ENCODE peak calls at places on chromosome 12, in six cellular contexts. F is tibial artery, K is foreskin fibroblast, H is gastrocnemius medialis, D is thoracic aorta, M is transverse colon. W is an unnamed sample.

GRCh38 chr12:132428872-132429121 is 61.2 kb upstream of the FBRSL1 start:
- DNase-seq in F (no peak), K (no peak), H (no peak), D (no peak), M (no peak), W (no peak)

GRCh38 chr12:26855337-26856089 is 22.5 kb upstream of the ITPR2 start:
- DNase-seq in F (no peak), K (no peak), H (no peak), D (no peak), M (no peak), W (no peak)

GRCh38 chr12:111757361-111758119 is 9.2 kb upstream of the ALDH2 start:
- DNase-seq in F (peak), K (peak), H (no peak), D (no peak), M (peak), W (no peak)

GRCh38 chr12:91017511-91018263 is 12.9 kb upstream of the EPYC start:
- DNase-seq in F (no peak), K (no peak), H (no peak), D (no peak), M (no peak), W (no peak)

GRCh38 chr12:24625103-24625502 is 323.8 kb downstream of the BCAT1 start:
- DNase-seq in F (no peak), K (no peak), H (no peak), D (no peak), M (no peak), W (no peak)

GRCh38 chr12:105721051-105721825 is 390.7 kb downstream of the C12orf75 start:
- DNase-seq in F (no peak), K (no peak), H (no peak), D (no peak), M (no peak), W (no peak)

GRCh38 chr12:24838531-24838950 is 110.4 kb downstream of the BCAT1 start:
- DNase-seq in F (peak), K (peak), H (peak), D (no peak), M (peak), W (no peak)

GRCh38 chr12:29782285-29782820 is 1.4 kb downstream of the TMTC1 start:
- DNase-seq in F (no peak), K (peak), H (peak), D (no peak), M (no peak), W (no peak)

GRCh38 chr12:5078423-5078822 is 34.7 kb downstream of the KCNA5 start:
- DNase-seq in F (peak), K (no peak), H (no peak), D (peak), M (no peak), W (no peak)

GRCh38 chr12:49233842-49234526 is 30.9 kb upstream of the TUBA1C start:
- DNase-seq in F (peak), K (no peak), H (no peak), D (peak), M (peak), W (no peak)

GRCh38 chr12:105476616-105477015 is 146.1 kb downstream of the C12orf75 start:
- DNase-seq in F (no peak), K (no peak), H (no peak), D (no peak), M (no peak), W (no peak)

GRCh38 chr12:123242083-123242904 is 9.1 kb downstream of the MTRFR start:
- DNase-seq in F (no peak), K (no peak), H (no peak), D (no peak), M (no peak), W (no peak)

GRCh38 chr12:6684609-6685008 is 4.6 kb downstream of the ZNF384 start:
- DNase-seq in F (no peak), K (peak), H (no peak), D (no peak), M (no peak), W (no peak)

GRCh38 chr12:23504641-23505399 is 444.6 kb downstream of the SOX5 start:
- DNase-seq in F (no peak), K (no peak), H (no peak), D (no peak), M (no peak), W (no peak)

GRCh38 chr12:2640709-2641108 is 154.1 kb upstream of the FKBP4 start:
- DNase-seq in F (peak), K (peak), H (no peak), D (peak), M (peak), W (no peak)

GRCh38 chr12:52865090-52865944 is 16.5 kb upstream of the KRT78 start:
- DNase-seq in F (no peak), K (peak), H (no peak), D (no peak), M (peak), W (no peak)

GRCh38 chr12:57517187-57517586 is 3.1 kb downstream of the DDIT3 start:
- DNase-seq in F (no peak), K (peak), H (peak), D (no peak), M (no peak), W (no peak)

GRCh38 chr12:112807452-112807851 is 15.9 kb downstream of the RPH3A start:
- DNase-seq in F (no peak), K (no peak), H (no peak), D (no peak), M (no peak), W (no peak)

GRCh38 chr12:120998435-120998834 is 17.9 kb downstream of the C12orf43 start:
- DNase-seq in F (no peak), K (no peak), H (no peak), D (no peak), M (no peak), W (no peak)

GRCh38 chr12:104312654-104313053 is 9.1 kb downstream of the EID3 start:
- DNase-seq in F (no peak), K (no peak), H (no peak), D (no peak), M (no peak), W (no peak)

GRCh38 chr12:106953352-106954260 is 2.1 kb upstream of the TMEM263 start:
- DNase-seq in F (no peak), K (peak), H (no peak), D (no peak), M (no peak), W (no peak)

GRCh38 chr12:78951746-78952532 is 87.4 kb downstream of the SYT1 start:
- DNase-seq in F (no peak), K (no peak), H (no peak), D (no peak), M (no peak), W (no peak)

GRCh38 chr12:1925125-1925963 is 6.9 kb upstream of the CACNA2D4 start:
- DNase-seq in F (peak), K (no peak), H (no peak), D (no peak), M (no peak), W (no peak)

GRCh38 chr12:28998662-28999120 is 150.4 kb upstream of the FAR2 start:
- DNase-seq in F (no peak), K (peak), H (no peak), D (no peak), M (no peak), W (no peak)

GRCh38 chr12:43406797-43407196 is 145.2 kb downstream of the ADAMTS20 start:
- DNase-seq in F (no peak), K (no peak), H (no peak), D (no peak), M (no peak), W (no peak)

GRCh38 chr12:89073027-89073398 is 279.3 kb downstream of the DUSP6 start:
- DNase-seq in F (no peak), K (peak), H (no peak), D (no peak), M (no peak), W (no peak)

GRCh38 chr12:104930388-104931326 is 27.4 kb downstream of the SLC41A2 start:
- DNase-seq in F (no peak), K (peak), H (no peak), D (no peak), M (no peak), W (no peak)

GRCh38 chr12:14774074-14774943 is 29.0 kb downstream of the WBP11 start:
- DNase-seq in F (peak), K (peak), H (peak), D (peak), M (peak), W (peak)

GRCh38 chr12:92272301-92272964 is 126.8 kb upstream of the BTG1 start:
- DNase-seq in F (no peak), K (no peak), H (no peak), D (no peak), M (no peak), W (no peak)

GRCh38 chr12:6314776-6315175 is 4.3 kb downstream of the PLEKHG6 start:
- DNase-seq in F (no peak), K (no peak), H (no peak), D (no peak), M (no peak), W (no peak)

GRCh38 chr12:8852119-8852518 is 29.7 kb downstream of the A2ML1 start:
- DNase-seq in F (no peak), K (no peak), H (no peak), D (no peak), M (no peak), W (no peak)

GRCh38 chr12:52395761-52396434 is 10.2 kb downstream of the KRT82 start:
- DNase-seq in F (no peak), K (peak), H (peak), D (no peak), M (peak), W (no peak)

GRCh38 chr12:77102123-77102522 is 36.8 kb upstream of the E2F7 start:
- DNase-seq in F (no peak), K (peak), H (no peak), D (no peak), M (no peak), W (no peak)

GRCh38 chr12:94725375-94726168 is 75.2 kb upstream of the TMCC3 start:
- DNase-seq in F (no peak), K (peak), H (no peak), D (no peak), M (peak), W (no peak)
- TF ChIP-seq CTCF in F (peak), K (peak), H (no peak), D (peak), M (peak), W (peak)

GRCh38 chr12:103105971-103106597 is 148.6 kb downstream of the ASCL1 start:
- DNase-seq in F (no peak), K (no peak), H (no peak), D (no peak), M (no peak), W (no peak)

GRCh38 chr12:103114296-103115055 is 157.0 kb downstream of the ASCL1 start:
- DNase-seq in F (no peak), K (no peak), H (no peak), D (no peak), M (no peak), W (no peak)

DNA sequence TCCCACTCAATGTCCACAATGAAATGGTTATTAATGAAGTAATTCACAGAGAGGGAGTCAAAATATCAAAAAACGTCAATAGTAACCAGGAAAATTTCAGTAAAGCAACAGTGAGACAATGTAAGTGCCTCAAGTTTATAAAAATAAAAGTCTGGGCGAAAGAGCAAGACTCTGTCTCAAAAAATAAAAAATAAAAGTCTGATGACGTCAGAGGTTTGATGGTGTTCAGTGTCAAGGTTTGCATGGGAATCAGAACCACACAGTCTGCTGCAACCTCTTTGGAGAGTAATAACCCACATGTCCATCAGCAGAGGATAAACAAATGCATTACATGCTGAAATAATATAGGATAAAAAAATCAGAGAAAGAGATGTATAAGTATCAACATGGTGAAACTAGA is 152.4 kb downstream of the ASCL1 start:
- DNase-seq in F (no peak), K (no peak), H (no peak), D (no peak), M (no peak), W (no peak)
- TF ChIP-seq CTCF in F (no peak), K (no peak), H (no peak), D (no peak), M (no peak), W (no peak)

GRCh38 chr12:101713930-101714329 is 16.5 kb downstream of the CHPT1 start:
- DNase-seq in F (no peak), K (no peak), H (no peak), D (no peak), M (no peak), W (no peak)

GRCh38 chr12:101707131-101707782 is 9.8 kb downstream of the CHPT1 start:
- DNase-seq in F (no peak), K (no peak), H (no peak), D (no peak), M (no peak), W (no peak)

GRCh38 chr12:101710289-101710688 is 12.8 kb downstream of the CHPT1 start:
- DNase-seq in F (no peak), K (no peak), H (no peak), D (no peak), M (no peak), W (no peak)

GRCh38 chr12:101715045-101715444 is 17.6 kb downstream of the CHPT1 start:
- DNase-seq in F (no peak), K (no peak), H (no peak), D (no peak), M (no peak), W (no peak)

DNA sequence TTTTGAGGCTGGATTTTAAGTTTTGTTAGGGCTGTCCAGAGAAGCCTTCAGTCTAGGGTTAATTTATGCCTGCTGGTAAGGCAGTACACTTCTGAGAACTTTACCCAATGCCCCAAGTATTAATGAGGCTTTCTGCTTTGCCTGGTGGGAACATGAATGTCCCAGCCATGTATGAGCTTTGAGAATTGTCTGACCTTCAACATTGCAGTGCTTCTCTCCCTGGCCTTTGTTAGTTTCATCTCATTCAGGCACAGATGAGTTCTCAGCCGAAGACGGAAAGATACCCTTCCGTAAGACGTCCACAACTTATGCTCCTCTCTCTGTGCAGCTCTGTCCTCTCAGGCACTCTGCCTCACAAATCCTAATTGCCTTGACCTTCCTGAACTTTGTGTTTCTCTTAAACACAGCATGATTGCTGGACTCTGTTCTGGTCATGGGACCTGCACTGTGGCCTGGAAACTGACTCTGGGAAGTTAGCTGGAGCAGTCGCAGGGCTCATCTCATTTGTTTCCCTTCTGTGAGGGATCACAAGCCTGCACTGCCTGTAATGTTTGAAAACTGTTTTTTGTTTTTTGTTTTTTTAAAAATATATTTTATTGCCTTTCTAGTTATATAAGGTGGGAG is 15.7 kb downstream of the CHPT1 start:
- DNase-seq in F (peak), K (peak), H (peak), D (no peak), M (peak), W (no peak)
- TF ChIP-seq CTCF in F (no peak), K (no peak), H (no peak), D (no peak), M (no peak), W (no peak)

GRCh38 chr12:62802981-62803380 is 132.0 kb downstream of the PPM1H start:
- DNase-seq in F (no peak), K (peak), H (no peak), D (no peak), M (no peak), W (no peak)
- TF ChIP-seq CTCF in F (no peak), K (no peak), H (no peak), D (no peak), M (no peak), W (peak)

DNA sequence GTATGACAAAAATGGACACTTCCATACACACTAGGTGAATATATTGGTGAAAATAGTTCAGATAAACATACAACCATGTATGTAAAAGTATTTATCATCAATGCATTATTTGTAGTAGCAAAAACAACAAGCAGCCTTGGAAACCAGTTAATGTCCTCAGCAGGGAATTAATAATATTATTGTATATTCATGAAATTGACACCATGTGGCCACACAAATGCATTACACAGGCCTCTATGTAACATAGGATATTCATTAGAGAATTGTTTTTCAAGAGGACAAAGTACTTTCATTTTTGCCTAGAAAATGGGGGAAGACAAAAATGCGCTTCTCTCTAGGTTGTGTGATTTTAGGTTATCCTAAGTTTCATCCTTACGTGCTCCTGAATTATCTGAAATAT is 24.3 kb downstream of the SPRING1 start:
- DNase-seq in F (no peak), K (no peak), H (no peak), D (no peak), M (no peak), W (no peak)
- TF ChIP-seq CTCF in F (no peak), K (no peak), H (no peak), D (no peak), M (no peak), W (peak)

GRCh38 chr12:72031066-72031465 is 92.4 kb downstream of the TPH2 start:
- DNase-seq in F (no peak), K (no peak), H (no peak), D (no peak), M (no peak), W (no peak)

GRCh38 chr12:72035625-72036024 is 97.0 kb downstream of the TPH2 start:
- DNase-seq in F (no peak), K (no peak), H (no peak), D (no peak), M (no peak), W (no peak)

DNA sequence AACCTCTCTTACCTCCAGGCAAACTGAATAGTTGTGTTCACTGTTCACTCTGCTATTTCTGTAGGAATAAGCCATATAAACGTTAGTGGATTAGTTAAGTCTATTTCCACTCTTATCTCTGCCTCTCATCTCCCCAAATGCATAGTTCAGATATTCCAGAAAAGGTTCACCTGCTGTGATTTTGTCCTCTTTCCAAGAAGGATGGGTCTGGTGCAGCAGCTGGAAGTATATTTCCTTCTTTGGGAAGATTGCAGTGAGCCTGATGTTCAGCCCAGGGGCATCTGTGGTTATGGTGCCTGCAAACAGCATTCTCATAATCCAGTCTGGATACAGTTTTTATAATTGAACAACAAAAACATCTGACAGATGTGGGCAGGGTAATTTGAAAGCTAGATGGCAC is 97.7 kb downstream of the TPH2 start:
- DNase-seq in F (no peak), K (no peak), H (no peak), D (no peak), M (no peak), W (no peak)
- TF ChIP-seq CTCF in F (no peak), K (no peak), H (no peak), D (no peak), M (no peak), W (no peak)

DNA sequence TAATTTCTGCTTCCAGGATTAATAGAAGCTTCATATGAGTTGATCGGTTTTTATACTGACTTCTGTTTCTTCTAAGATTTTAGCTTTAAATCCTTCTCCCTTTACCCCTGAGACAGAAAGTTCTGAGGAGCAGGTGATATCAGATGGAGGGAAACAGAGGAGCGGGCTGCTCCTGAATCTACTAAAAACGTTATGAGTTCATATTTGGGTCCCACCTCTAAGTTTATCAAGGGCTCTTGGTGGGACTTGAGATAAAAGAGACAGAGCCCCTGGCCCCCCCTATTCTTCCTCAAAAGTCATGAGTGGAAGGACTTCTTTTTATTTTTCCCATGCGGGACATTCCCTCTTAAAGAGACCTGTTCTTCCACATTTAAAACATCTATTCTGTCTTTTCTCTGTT is 23.8 kb downstream of the CLEC2A start:
- DNase-seq in F (no peak), K (no peak), H (no peak), D (no peak), M (no peak), W (no peak)
- TF ChIP-seq CTCF in F (no peak), K (no peak), H (no peak), D (no peak), M (no peak), W (no peak)